ENCODE peak calls at places on chromosomes 3 and 15, in four cellular contexts. One of them, this sample, is unnamed.

GRCh38 chr15:100311829-100312228 is 29.9 kb downstream of the ADAMTS17 start:
- DNase-seq in H1: no peak
- DNase-seq in HepG2: no peak
- DNase-seq in GM12878: no peak
- DNase-seq in this sample: no peak

GRCh38 chr15:47246317-47246716 is 471.0 kb upstream of the SEMA6D start:
- DNase-seq in H1: no peak
- DNase-seq in HepG2: no peak
- DNase-seq in GM12878: no peak
- DNase-seq in this sample: no peak

GRCh38 chr15:40985541-40986330 is 32.5 kb downstream of the CHAC1 start:
- DNase-seq in H1: no peak
- DNase-seq in HepG2: no peak
- DNase-seq in GM12878: no peak
- DNase-seq in this sample: no peak

GRCh38 chr3:57956119-57956832 is 51.9 kb upstream of the FLNB start:
- DNase-seq in H1: no peak
- DNase-seq in HepG2: no peak
- DNase-seq in GM12878: no peak
- DNase-seq in this sample: no peak

GRCh38 chr3:38348903-38349302 is 2.3 kb downstream of the XYLB start:
- DNase-seq in H1: no peak
- DNase-seq in HepG2: no peak
- DNase-seq in GM12878: no peak
- DNase-seq in this sample: no peak

GRCh38 chr15:93470042-93470441 is 381.0 kb upstream of the RGMA start:
- DNase-seq in H1: no peak
- DNase-seq in HepG2: no peak
- DNase-seq in GM12878: no peak
- DNase-seq in this sample: no peak

GRCh38 chr15:39907216-39907615 is 12.8 kb downstream of the GPR176 start:
- DNase-seq in H1: no peak
- DNase-seq in HepG2: peak; percentile 9
- DNase-seq in GM12878: no peak
- DNase-seq in this sample: no peak

GRCh38 chr3:53137835-53138446 is 7.7 kb upstream of the RFT1 start:
- DNase-seq in H1: no peak
- DNase-seq in HepG2: no peak
- DNase-seq in GM12878: no peak
- DNase-seq in this sample: no peak

GRCh38 chr15:60840703-60841411 is 361.9 kb upstream of the ICE2 start:
- DNase-seq in H1: no peak
- DNase-seq in HepG2: no peak
- DNase-seq in GM12878: no peak
- DNase-seq in this sample: no peak

GRCh38 chr3:48015451-48016182 is 599 bp downstream of the MAP4 start:
- DNase-seq in H1: no peak
- DNase-seq in HepG2: peak; percentile 48
- DNase-seq in GM12878: no peak
- DNase-seq in this sample: no peak

GRCh38 chr15:43243246-43243645 is 22.4 kb upstream of the EPB42 start:
- DNase-seq in H1: no peak
- DNase-seq in HepG2: no peak
- DNase-seq in GM12878: no peak
- DNase-seq in this sample: no peak

GRCh38 chr15:43249699-43250203 is 17.0 kb downstream of the TGM5 start:
- DNase-seq in H1: no peak
- DNase-seq in HepG2: no peak
- DNase-seq in GM12878: peak; percentile 94
- DNase-seq in this sample: no peak

GRCh38 chr3:31227152-31227581 is 305.6 kb upstream of the STT3B start:
- DNase-seq in H1: no peak
- DNase-seq in HepG2: no peak
- DNase-seq in GM12878: peak; percentile 80
- DNase-seq in this sample: no peak

GRCh38 chr15:70095387-70096214 is 2.1 kb downstream of the TLE3 start:
- DNase-seq in H1: no peak
- DNase-seq in HepG2: no peak
- DNase-seq in GM12878: no peak
- DNase-seq in this sample: no peak

GRCh38 chr3:120284702-120285507 is at the start of gene GPR156:
- DNase-seq in H1: no peak
- DNase-seq in HepG2: no peak
- DNase-seq in GM12878: no peak
- DNase-seq in this sample: no peak

GRCh38 chr3:5190147-5190791 is 2.8 kb downstream of the EDEM1 start:
- DNase-seq in H1: no peak
- DNase-seq in HepG2: no peak
- DNase-seq in GM12878: no peak
- DNase-seq in this sample: no peak

DNA sequence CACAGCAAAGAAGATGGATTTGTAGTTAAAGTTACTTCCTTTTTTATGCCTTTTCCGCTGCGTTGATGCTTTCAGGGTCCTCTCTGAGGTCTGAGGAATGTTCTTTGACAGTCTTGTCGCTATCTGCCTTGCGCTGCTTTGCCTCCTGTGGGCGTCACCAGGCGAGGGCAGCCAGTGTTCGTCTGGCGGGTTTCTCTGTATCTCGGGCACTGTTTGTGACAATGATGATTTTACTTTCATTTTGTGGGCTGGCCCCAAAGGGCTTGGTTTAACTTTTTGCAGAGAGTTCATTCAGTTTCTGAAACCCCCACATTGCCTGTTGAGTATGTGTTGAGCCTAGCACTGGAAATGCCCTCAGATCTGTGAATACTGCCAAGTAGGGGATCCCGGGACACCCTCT is 24.6 kb upstream of the SACM1L start:
- DNase-seq in H1: no peak
- DNase-seq in HepG2: peak; percentile 18
- DNase-seq in GM12878: peak; percentile 48
- DNase-seq in this sample: no peak
- TF ChIP-seq SUZ12 in H1: no peak
- TF ChIP-seq SUZ12 in HepG2: no peak
- TF ChIP-seq SUZ12 in GM12878: no peak
- TF ChIP-seq SUZ12 in this sample: no peak

GRCh38 chr3:50169858-50170257 is 14.7 kb downstream of the SEMA3F start:
- DNase-seq in H1: no peak
- DNase-seq in HepG2: no peak
- DNase-seq in GM12878: no peak
- DNase-seq in this sample: no peak
- H3K4me1 ChIP-seq in H1: peaks cover 27% of the 10 kb centered on the region
- H3K4me1 ChIP-seq in HepG2: peaks cover 87% of the 10 kb centered on the region
- H3K4me1 ChIP-seq in GM12878: no peaks in the 10 kb centered on the region
- H3K4me1 ChIP-seq in this sample: peaks cover 34% of the 10 kb centered on the region

DNA sequence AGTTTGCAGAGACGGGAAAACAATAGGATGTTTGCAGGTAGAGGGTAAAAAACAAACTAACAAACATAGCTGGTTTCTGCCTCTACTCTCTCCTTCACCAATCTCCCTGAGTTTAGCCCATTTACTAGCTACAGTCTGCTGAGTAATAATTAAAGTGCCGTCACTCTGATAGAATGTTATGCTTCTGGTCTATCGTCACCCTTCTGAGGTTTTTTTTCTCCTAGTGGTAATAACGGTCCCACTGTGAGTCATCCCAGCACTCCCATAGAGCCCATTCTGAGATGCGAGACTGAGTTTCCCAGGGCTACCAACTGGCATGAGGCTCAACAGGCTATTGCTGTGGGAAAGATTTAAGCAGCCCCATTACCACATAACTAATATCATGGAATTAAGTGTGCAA is 56.4 kb downstream of the PLAAT1 start:
- DNase-seq in H1: no peak
- DNase-seq in HepG2: no peak
- DNase-seq in GM12878: no peak
- DNase-seq in this sample: no peak
- TF ChIP-seq SUZ12 in H1: no peak
- TF ChIP-seq SUZ12 in HepG2: no peak
- TF ChIP-seq SUZ12 in GM12878: no peak
- TF ChIP-seq SUZ12 in this sample: no peak

GRCh38 chr15:85006201-85006600 is 24.5 kb downstream of the PDE8A start:
- DNase-seq in H1: no peak
- DNase-seq in HepG2: no peak
- DNase-seq in GM12878: no peak
- DNase-seq in this sample: no peak

GRCh38 chr15:85004551-85004950 is 22.9 kb downstream of the PDE8A start:
- DNase-seq in H1: no peak
- DNase-seq in HepG2: no peak
- DNase-seq in GM12878: no peak
- DNase-seq in this sample: no peak

GRCh38 chr15:85006655-85007054 is 25.0 kb downstream of the PDE8A start:
- DNase-seq in H1: no peak
- DNase-seq in HepG2: no peak
- DNase-seq in GM12878: no peak
- DNase-seq in this sample: no peak

GRCh38 chr15:85005744-85006143 is 24.1 kb downstream of the PDE8A start:
- DNase-seq in H1: no peak
- DNase-seq in HepG2: no peak
- DNase-seq in GM12878: no peak
- DNase-seq in this sample: no peak

GRCh38 chr15:85005319-85005718 is 23.7 kb downstream of the PDE8A start:
- DNase-seq in H1: no peak
- DNase-seq in HepG2: no peak
- DNase-seq in GM12878: no peak
- DNase-seq in this sample: no peak
- H3K4me1 ChIP-seq in H1: peaks cover 5% of the 10 kb centered on the region
- H3K4me1 ChIP-seq in HepG2: peaks cover 62% of the 10 kb centered on the region
- H3K4me1 ChIP-seq in GM12878: peaks cover 47% of the 10 kb centered on the region
- H3K4me1 ChIP-seq in this sample: peaks cover 2% of the 10 kb centered on the region

GRCh38 chr15:35746121-35746520 is 200.2 kb upstream of the DPH6 start:
- DNase-seq in H1: no peak
- DNase-seq in HepG2: no peak
- DNase-seq in GM12878: no peak
- DNase-seq in this sample: no peak
- TF ChIP-seq SUZ12 in H1: no peak
- TF ChIP-seq SUZ12 in HepG2: no peak
- TF ChIP-seq SUZ12 in GM12878: no peak
- TF ChIP-seq SUZ12 in this sample: no peak

GRCh38 chr3:50239649-50240048 is 3.6 kb downstream of the GNAI2 start:
- DNase-seq in H1: no peak
- DNase-seq in HepG2: no peak
- DNase-seq in GM12878: no peak
- DNase-seq in this sample: no peak
- H3K4me1 ChIP-seq in H1: peaks cover 63% of the 10 kb centered on the region
- H3K4me1 ChIP-seq in HepG2: peaks cover 37% of the 10 kb centered on the region
- H3K4me1 ChIP-seq in GM12878: peaks cover 46% of the 10 kb centered on the region
- H3K4me1 ChIP-seq in this sample: peaks cover 58% of the 10 kb centered on the region

GRCh38 chr15:58743161-58743502 is 6.4 kb downstream of the ADAM10 start:
- DNase-seq in H1: no peak
- DNase-seq in HepG2: no peak
- DNase-seq in GM12878: no peak
- DNase-seq in this sample: no peak

GRCh38 chr15:58741032-58741431 is 8.5 kb downstream of the ADAM10 start:
- DNase-seq in H1: no peak
- DNase-seq in HepG2: no peak
- DNase-seq in GM12878: no peak
- DNase-seq in this sample: no peak

GRCh38 chr15:58746174-58746573 is 3.3 kb downstream of the ADAM10 start:
- DNase-seq in H1: no peak
- DNase-seq in HepG2: no peak
- DNase-seq in GM12878: no peak
- DNase-seq in this sample: no peak

GRCh38 chr15:58742022-58742421 is 7.5 kb downstream of the ADAM10 start:
- DNase-seq in H1: no peak
- DNase-seq in HepG2: no peak
- DNase-seq in GM12878: no peak
- DNase-seq in this sample: no peak

GRCh38 chr15:58742424-58743160 is 6.9 kb downstream of the ADAM10 start:
- DNase-seq in H1: no peak
- DNase-seq in HepG2: peak; percentile 70
- DNase-seq in GM12878: no peak
- DNase-seq in this sample: no peak
- TF ChIP-seq SUZ12 in H1: no peak
- TF ChIP-seq SUZ12 in HepG2: no peak
- TF ChIP-seq SUZ12 in GM12878: no peak
- TF ChIP-seq SUZ12 in this sample: no peak

GRCh38 chr3:37097776-37098175 is 76.6 kb downstream of the LRRFIP2 start:
- DNase-seq in H1: no peak
- DNase-seq in HepG2: no peak
- DNase-seq in GM12878: no peak
- DNase-seq in this sample: no peak

GRCh38 chr3:37098884-37099283 is 75.5 kb downstream of the LRRFIP2 start:
- DNase-seq in H1: no peak
- DNase-seq in HepG2: no peak
- DNase-seq in GM12878: no peak
- DNase-seq in this sample: no peak

GRCh38 chr3:37096292-37096691 is 78.1 kb downstream of the LRRFIP2 start:
- DNase-seq in H1: no peak
- DNase-seq in HepG2: peak; percentile 73
- DNase-seq in GM12878: no peak
- DNase-seq in this sample: peak; percentile 27

GRCh38 chr3:37099469-37099868 is 74.9 kb downstream of the LRRFIP2 start:
- DNase-seq in H1: no peak
- DNase-seq in HepG2: no peak
- DNase-seq in GM12878: no peak
- DNase-seq in this sample: no peak

DNA sequence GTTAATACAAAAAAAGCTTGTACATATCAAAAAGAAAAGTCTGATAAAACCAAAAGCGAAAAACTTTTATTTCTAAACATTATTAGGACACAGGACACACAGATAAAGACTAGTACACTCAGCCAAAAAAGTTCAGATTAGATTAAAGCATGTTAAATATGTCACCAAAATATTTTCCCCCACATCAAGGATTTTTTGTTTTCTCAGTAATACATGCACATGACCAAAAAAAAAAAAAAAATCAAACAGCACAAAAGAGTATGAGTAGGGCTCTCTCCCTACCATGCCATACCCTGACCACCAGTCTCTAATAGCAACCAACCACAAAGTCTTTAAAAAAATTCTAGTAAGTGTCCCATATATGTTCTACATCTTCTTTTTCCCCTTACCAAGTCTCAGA is 77.4 kb downstream of the LRRFIP2 start:
- DNase-seq in H1: no peak
- DNase-seq in HepG2: no peak
- DNase-seq in GM12878: no peak
- DNase-seq in this sample: no peak
- H3K4me1 ChIP-seq in H1: no peaks in the 10 kb centered on the region
- H3K4me1 ChIP-seq in HepG2: peaks cover 19% of the 10 kb centered on the region
- H3K4me1 ChIP-seq in GM12878: no peaks in the 10 kb centered on the region
- H3K4me1 ChIP-seq in this sample: no peaks in the 10 kb centered on the region

DNA sequence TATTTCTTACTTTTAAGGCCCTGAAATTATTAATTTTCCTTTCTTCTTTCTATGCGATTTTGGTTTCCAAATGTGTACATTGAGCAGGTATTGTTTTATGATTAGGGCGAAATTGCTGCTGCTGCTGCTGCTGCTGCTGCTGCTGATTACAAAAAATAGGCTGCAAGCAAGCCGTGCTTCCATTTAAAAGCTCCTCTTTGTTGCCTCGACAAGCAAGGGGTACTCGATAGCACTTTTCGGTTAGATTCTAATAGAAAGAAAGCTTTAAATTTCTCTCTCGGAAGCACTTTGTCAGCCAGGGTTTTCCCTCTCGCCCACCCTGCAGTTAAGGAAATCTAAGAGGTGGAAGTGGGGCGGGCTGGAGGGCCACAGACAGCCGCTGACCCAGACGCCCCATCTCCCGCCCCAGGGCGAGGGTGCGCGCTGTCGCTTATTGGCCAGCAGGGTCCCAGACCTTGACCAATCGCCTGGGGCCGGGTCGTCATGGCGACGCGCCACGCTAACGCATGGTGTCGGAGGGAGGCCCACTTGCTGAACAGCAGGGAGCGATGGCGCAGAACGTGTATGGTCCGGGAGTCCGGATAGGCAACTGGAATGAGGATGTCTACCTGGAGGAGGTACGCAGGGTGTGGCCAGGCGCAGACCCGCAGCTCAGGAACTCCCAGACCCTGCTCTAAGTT is at the start of gene CFAP161:
- DNase-seq in H1: peak; percentile 82
- DNase-seq in HepG2: peak; percentile 29
- DNase-seq in GM12878: no peak
- DNase-seq in this sample: peak; percentile 80
- TF ChIP-seq SUZ12 in H1: no peak
- TF ChIP-seq SUZ12 in HepG2: no peak
- TF ChIP-seq SUZ12 in GM12878: no peak
- TF ChIP-seq SUZ12 in this sample: no peak

This sample was measured in NT2/D1.